ENCODE peak calls at places on chromosomes 16 and 17, in seven cellular contexts. One of them, this sample, is unnamed.

GRCh38 chr16:27999687-28000086 is 63.8 kb downstream of the GSG1L start:
- DNase-seq in prostate gland: no peak
- DNase-seq in GM23248: peak; percentile 24
- DNase-seq in A549: no peak
- DNase-seq in left ventricle myocardium inferior: no peak
- DNase-seq in esophagus squamous epithelium: no peak
- DNase-seq in adrenal gland: no peak
- DNase-seq in this sample: no peak

GRCh38 chr16:11597268-11597690 is 10.6 kb upstream of the LITAF start:
- DNase-seq in prostate gland: no peak
- DNase-seq in left ventricle myocardium inferior: no peak
- DNase-seq in esophagus squamous epithelium: no peak
- DNase-seq in adrenal gland: no peak
- DNase-seq in A549: peak; percentile 39
- DNase-seq in GM23248: peak; percentile 50
- DNase-seq in this sample: no peak

GRCh38 chr16:56382901-56383355 is 42.4 kb downstream of the AMFR start:
- DNase-seq in A549: peak; percentile 65
- DNase-seq in prostate gland: no peak
- DNase-seq in left ventricle myocardium inferior: no peak
- DNase-seq in esophagus squamous epithelium: no peak
- DNase-seq in adrenal gland: no peak
- DNase-seq in GM23248: peak; percentile 53
- DNase-seq in this sample: peak; percentile 78

GRCh38 chr17:13353590-13353989 is 248.1 kb downstream of the HS3ST3A1 start:
- DNase-seq in adrenal gland: no peak
- DNase-seq in A549: no peak
- DNase-seq in prostate gland: no peak
- DNase-seq in left ventricle myocardium inferior: peak; percentile 28
- DNase-seq in esophagus squamous epithelium: no peak
- DNase-seq in GM23248: peak; percentile 80
- DNase-seq in this sample: no peak

GRCh38 chr16:87956771-87957279 is 5.6 kb downstream of the BANP start:
- DNase-seq in adrenal gland: no peak
- DNase-seq in A549: peak; percentile 57
- DNase-seq in GM23248: peak; percentile 41
- DNase-seq in left ventricle myocardium inferior: no peak
- DNase-seq in prostate gland: no peak
- DNase-seq in esophagus squamous epithelium: no peak
- DNase-seq in this sample: peak; percentile 54

GRCh38 chr16:48272837-48273421 is 25.6 kb upstream of the ABCC11 start:
- DNase-seq in prostate gland: no peak
- DNase-seq in left ventricle myocardium inferior: no peak
- DNase-seq in A549: no peak
- DNase-seq in adrenal gland: no peak
- DNase-seq in esophagus squamous epithelium: no peak
- DNase-seq in GM23248: no peak
- DNase-seq in this sample: no peak

GRCh38 chr17:37813753-37814152 is 68.9 kb upstream of the HNF1B start:
- DNase-seq in GM23248: peak; percentile 56
- DNase-seq in A549: peak; percentile 89
- DNase-seq in prostate gland: no peak
- DNase-seq in left ventricle myocardium inferior: no peak
- DNase-seq in esophagus squamous epithelium: no peak
- DNase-seq in adrenal gland: no peak
- DNase-seq in this sample: peak; percentile 77

GRCh38 chr17:73697872-73698271 is 53.6 kb upstream of the SDK2 start:
- DNase-seq in left ventricle myocardium inferior: no peak
- DNase-seq in prostate gland: no peak
- DNase-seq in esophagus squamous epithelium: no peak
- DNase-seq in GM23248: no peak
- DNase-seq in adrenal gland: no peak
- DNase-seq in A549: no peak
- DNase-seq in this sample: peak; percentile 25

GRCh38 chr16:23496826-23497542 is 13.3 kb downstream of the GGA2 start:
- DNase-seq in adrenal gland: peak; percentile 71
- DNase-seq in esophagus squamous epithelium: no peak
- DNase-seq in A549: no peak
- DNase-seq in prostate gland: peak; percentile 31
- DNase-seq in GM23248: peak; percentile 83
- DNase-seq in left ventricle myocardium inferior: no peak
- DNase-seq in this sample: no peak

GRCh38 chr17:75758131-75758905 is 6.7 kb downstream of the GALK1 start:
- DNase-seq in prostate gland: no peak
- DNase-seq in adrenal gland: no peak
- DNase-seq in A549: no peak
- DNase-seq in left ventricle myocardium inferior: no peak
- DNase-seq in GM23248: no peak
- DNase-seq in esophagus squamous epithelium: no peak
- DNase-seq in this sample: peak; percentile 77

GRCh38 chr17:8255499-8255898 is 6.4 kb downstream of the PFAS start:
- DNase-seq in prostate gland: no peak
- DNase-seq in A549: peak; percentile 47
- DNase-seq in adrenal gland: no peak
- DNase-seq in left ventricle myocardium inferior: no peak
- DNase-seq in GM23248: peak; percentile 10
- DNase-seq in esophagus squamous epithelium: no peak
- DNase-seq in this sample: peak; percentile 59

GRCh38 chr17:59397316-59398073 is 66.0 kb downstream of the YPEL2 start:
- DNase-seq in left ventricle myocardium inferior: no peak
- DNase-seq in prostate gland: no peak
- DNase-seq in esophagus squamous epithelium: no peak
- DNase-seq in GM23248: no peak
- DNase-seq in adrenal gland: no peak
- DNase-seq in A549: no peak
- DNase-seq in this sample: no peak

GRCh38 chr17:3888343-3889171 is 4.3 kb downstream of the CAMKK1 start:
- DNase-seq in A549: no peak
- DNase-seq in prostate gland: peak; percentile 87
- DNase-seq in left ventricle myocardium inferior: peak; percentile 78
- DNase-seq in GM23248: peak; percentile 99
- DNase-seq in adrenal gland: peak; percentile 55
- DNase-seq in esophagus squamous epithelium: no peak
- DNase-seq in this sample: peak; percentile 81

GRCh38 chr16:15764112-15764511 is 92.7 kb downstream of the MYH11 start:
- DNase-seq in GM23248: no peak
- DNase-seq in adrenal gland: no peak
- DNase-seq in esophagus squamous epithelium: no peak
- DNase-seq in A549: no peak
- DNase-seq in prostate gland: no peak
- DNase-seq in left ventricle myocardium inferior: no peak
- DNase-seq in this sample: no peak

GRCh38 chr16:67939507-67940435 is 3.1 kb upstream of the PSMB10 start:
- DNase-seq in esophagus squamous epithelium: no peak
- DNase-seq in prostate gland: peak; percentile 57
- DNase-seq in left ventricle myocardium inferior: peak; percentile 48
- DNase-seq in GM23248: no peak
- DNase-seq in adrenal gland: peak; percentile 58
- DNase-seq in A549: no peak
- DNase-seq in this sample: no peak

GRCh38 chr17:17019891-17020456 is 22.3 kb upstream of the MPRIP start:
- DNase-seq in esophagus squamous epithelium: no peak
- DNase-seq in left ventricle myocardium inferior: peak; percentile 13
- DNase-seq in A549: no peak
- DNase-seq in GM23248: no peak
- DNase-seq in prostate gland: peak; percentile 40
- DNase-seq in adrenal gland: no peak
- DNase-seq in this sample: no peak

GRCh38 chr16:13959626-13960025 is 39.7 kb downstream of the ERCC4 start:
- DNase-seq in esophagus squamous epithelium: no peak
- DNase-seq in GM23248: no peak
- DNase-seq in left ventricle myocardium inferior: no peak
- DNase-seq in adrenal gland: no peak
- DNase-seq in prostate gland: no peak
- DNase-seq in A549: no peak
- DNase-seq in this sample: no peak

GRCh38 chr17:42246515-42246914 is 29.7 kb downstream of the STAT5B start:
- DNase-seq in left ventricle myocardium inferior: no peak
- DNase-seq in adrenal gland: peak; percentile 71
- DNase-seq in esophagus squamous epithelium: no peak
- DNase-seq in prostate gland: no peak
- DNase-seq in GM23248: no peak
- DNase-seq in A549: no peak
- DNase-seq in this sample: no peak

GRCh38 chr17:42247734-42248133 is 28.5 kb downstream of the STAT5B start:
- DNase-seq in adrenal gland: peak; percentile 78
- DNase-seq in left ventricle myocardium inferior: no peak
- DNase-seq in esophagus squamous epithelium: no peak
- DNase-seq in prostate gland: no peak
- DNase-seq in A549: peak; percentile 63
- DNase-seq in GM23248: peak; percentile 82
- DNase-seq in this sample: peak; percentile 67

GRCh38 chr17:42251115-42251514 is 25.1 kb downstream of the STAT5B start:
- DNase-seq in left ventricle myocardium inferior: no peak
- DNase-seq in A549: peak; percentile 48
- DNase-seq in GM23248: peak; percentile 18
- DNase-seq in esophagus squamous epithelium: no peak
- DNase-seq in adrenal gland: no peak
- DNase-seq in prostate gland: no peak
- DNase-seq in this sample: peak; percentile 41

GRCh38 chr17:42249681-42250446 is 26.3 kb downstream of the STAT5B start:
- DNase-seq in left ventricle myocardium inferior: no peak
- DNase-seq in A549: no peak
- DNase-seq in esophagus squamous epithelium: no peak
- DNase-seq in GM23248: no peak
- DNase-seq in adrenal gland: no peak
- DNase-seq in prostate gland: no peak
- DNase-seq in this sample: no peak

DNA sequence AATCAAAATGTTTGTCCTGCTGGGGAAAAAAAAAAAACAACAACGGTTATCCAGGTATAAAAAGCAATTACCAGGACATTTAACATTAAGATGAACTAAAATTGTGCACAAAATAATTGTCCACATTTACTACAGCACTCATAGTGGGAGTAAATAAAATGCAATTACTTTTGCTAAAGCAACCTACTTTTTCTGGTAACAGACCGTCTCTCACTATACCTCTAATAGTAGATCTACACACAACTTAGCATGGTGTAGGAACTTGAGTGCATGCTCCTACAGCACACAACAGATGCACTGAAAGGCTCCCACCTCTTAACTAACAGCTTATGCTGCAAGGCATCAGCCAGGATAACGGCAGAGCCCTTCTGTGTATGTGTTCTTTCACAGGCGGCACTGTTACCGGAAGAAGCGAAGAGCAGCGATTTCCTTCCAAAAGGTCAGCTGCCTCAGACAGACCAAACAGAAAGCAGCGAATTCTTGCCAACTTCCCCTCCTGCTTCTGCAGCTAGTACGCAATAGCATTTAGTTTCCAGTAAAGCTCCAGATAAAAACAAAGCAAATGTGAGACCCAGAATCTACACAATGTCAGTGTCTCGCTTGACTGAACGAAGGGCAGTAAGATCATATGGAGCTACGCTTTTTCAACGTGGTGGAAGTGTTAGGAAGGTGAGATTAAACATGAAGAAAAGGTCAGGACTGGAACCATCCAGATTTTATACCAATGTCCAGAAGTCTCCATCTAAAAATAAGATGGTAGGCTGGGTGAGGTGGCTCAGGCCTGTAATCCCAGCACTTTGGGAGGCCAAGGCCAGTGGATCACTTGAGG is 27.6 kb downstream of the STAT5B start:
- DNase-seq in left ventricle myocardium inferior: peak; percentile 60
- DNase-seq in adrenal gland: peak; percentile 92
- DNase-seq in A549: no peak
- DNase-seq in prostate gland: peak; percentile 72
- DNase-seq in esophagus squamous epithelium: peak; percentile 62
- DNase-seq in GM23248: peak; percentile 94
- DNase-seq in this sample: peak; percentile 18
- H3K4me3 ChIP-seq in left ventricle myocardium inferior: peak overlapping the region; percentile 56
- H3K4me3 ChIP-seq in adrenal gland: no peak overlapping the region
- H3K4me3 ChIP-seq in A549: no peak overlapping the region
- H3K4me3 ChIP-seq in prostate gland: no peak overlapping the region
- H3K4me3 ChIP-seq in esophagus squamous epithelium: peak overlapping the region; percentile 20
- H3K4me3 ChIP-seq in GM23248: peak overlapping the region; percentile 65
- H3K4me3 ChIP-seq in this sample: no peak overlapping the region

DNA sequence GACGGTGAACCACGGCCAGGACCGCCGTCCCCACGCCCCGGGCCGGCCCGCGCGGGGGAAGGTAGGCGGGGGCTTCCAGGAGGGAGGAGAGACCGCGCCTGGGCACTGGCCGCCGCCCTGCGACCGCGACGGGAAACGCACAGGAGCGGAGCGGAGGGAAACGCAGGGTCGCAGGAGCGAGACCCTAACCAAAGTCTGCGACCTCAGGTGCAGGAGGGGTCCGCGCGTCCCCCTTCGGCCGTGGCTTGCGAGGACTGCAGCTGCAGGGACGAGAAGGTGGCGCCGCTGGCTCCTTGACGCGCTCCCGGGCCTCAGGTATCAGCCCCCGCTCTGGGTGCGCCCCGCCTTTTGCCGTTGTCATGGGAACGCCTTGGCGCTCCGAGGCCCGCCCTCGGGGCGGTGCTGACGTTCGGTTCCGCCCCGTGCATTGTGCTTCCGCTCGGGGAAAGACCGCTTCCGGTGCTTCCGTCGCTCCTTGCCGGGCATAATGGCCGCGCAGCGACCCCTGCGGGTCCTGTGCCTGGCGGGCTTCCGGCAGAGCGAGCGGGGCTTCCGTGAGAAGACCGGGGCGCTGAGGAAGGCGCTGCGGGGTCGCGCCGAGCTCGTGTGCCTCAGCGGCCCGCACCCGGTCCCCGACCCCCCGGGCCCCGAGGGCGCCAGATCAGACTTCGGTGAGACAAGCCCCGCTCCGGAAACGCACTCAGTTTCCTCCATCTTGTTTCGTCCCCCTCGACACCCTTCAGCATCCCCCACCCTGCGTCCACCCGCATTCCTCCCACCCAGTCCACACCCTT is at the start of gene OVCA2:
- DNase-seq in A549: peak; percentile 96
- DNase-seq in adrenal gland: peak; percentile 96
- DNase-seq in GM23248: peak; percentile 99
- DNase-seq in esophagus squamous epithelium: peak; percentile 55
- DNase-seq in left ventricle myocardium inferior: peak; percentile 93
- DNase-seq in prostate gland: peak; percentile 94
- DNase-seq in this sample: peak; percentile 98
- H3K27ac ChIP-seq in A549: peak within 1 kb of the TSS; percentile 93
- H3K27ac ChIP-seq in adrenal gland: peak within 1 kb of the TSS; percentile 91
- H3K27ac ChIP-seq in GM23248: peak within 1 kb of the TSS; percentile 85
- H3K27ac ChIP-seq in esophagus squamous epithelium: peak within 1 kb of the TSS; percentile 94
- H3K27ac ChIP-seq in left ventricle myocardium inferior: peak within 1 kb of the TSS; percentile 96
- H3K27ac ChIP-seq in prostate gland: peak within 1 kb of the TSS; percentile 89
- H3K27ac ChIP-seq in this sample: peak within 1 kb of the TSS; percentile 4

GRCh38 chr17:43517615-43518386 is 28.3 kb downstream of the ETV4 start:
- DNase-seq in left ventricle myocardium inferior: no peak
- DNase-seq in esophagus squamous epithelium: no peak
- DNase-seq in prostate gland: no peak
- DNase-seq in GM23248: peak; percentile 85
- DNase-seq in A549: no peak
- DNase-seq in adrenal gland: no peak
- DNase-seq in this sample: no peak
- H3K4me3 ChIP-seq in left ventricle myocardium inferior: no peak overlapping the region
- H3K4me3 ChIP-seq in esophagus squamous epithelium: no peak overlapping the region
- H3K4me3 ChIP-seq in prostate gland: no peak overlapping the region
- H3K4me3 ChIP-seq in GM23248: no peak overlapping the region
- H3K4me3 ChIP-seq in A549: no peak overlapping the region
- H3K4me3 ChIP-seq in adrenal gland: no peak overlapping the region
- H3K4me3 ChIP-seq in this sample: no peak overlapping the region

DNA sequence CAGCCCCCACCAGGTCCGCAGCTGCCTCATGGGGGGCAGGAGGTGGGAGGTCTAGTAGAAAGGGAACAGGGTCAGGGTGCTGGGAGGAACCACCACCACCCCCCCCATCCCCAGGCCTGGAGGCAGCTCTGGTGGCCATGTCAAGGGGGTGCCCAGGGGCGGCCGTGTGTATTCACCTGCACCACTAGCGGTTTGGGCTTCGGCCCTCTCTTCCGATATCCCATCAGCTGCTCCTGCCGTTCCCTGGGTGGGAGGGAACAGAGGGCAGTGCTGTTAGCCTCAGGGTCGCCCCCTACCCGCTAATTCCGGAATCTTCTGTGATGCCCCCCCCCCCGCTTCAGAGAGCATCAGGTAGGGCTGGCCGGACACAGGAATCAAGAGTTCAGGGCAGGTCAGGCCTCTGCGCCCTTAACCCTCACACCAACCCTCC is 3.8 kb downstream of the CBX4 start:
- DNase-seq in esophagus squamous epithelium: no peak
- DNase-seq in prostate gland: no peak
- DNase-seq in adrenal gland: no peak
- DNase-seq in GM23248: no peak
- DNase-seq in A549: no peak
- DNase-seq in left ventricle myocardium inferior: no peak
- DNase-seq in this sample: peak; percentile 77
- H3K27ac ChIP-seq in esophagus squamous epithelium: no peak overlapping the region
- H3K27ac ChIP-seq in prostate gland: peak overlapping the region; percentile 97
- H3K27ac ChIP-seq in adrenal gland: no peak overlapping the region
- H3K27ac ChIP-seq in GM23248: no peak overlapping the region
- H3K27ac ChIP-seq in A549: peak overlapping the region; percentile 95
- H3K27ac ChIP-seq in left ventricle myocardium inferior: no peak overlapping the region
- H3K27ac ChIP-seq in this sample: no peak overlapping the region

This sample was measured in mesendoderm.